ENCODE peak calls at places on chromosomes 5 and 9, in five cellular contexts. One of them, this sample, is unnamed. For H3K36me3 and H3K27me3, the result is how much of the 10 kb centered on the place peaks cover.

GRCh38 chr5:77844408-77845272 is 68.5 kb upstream of the TBCA start:
- DNase-seq in CD8-positive, alpha-beta T cell: no peak
- DNase-seq in Panc1: no peak
- DNase-seq in GM23248: peak
- DNase-seq in A673: no peak
- DNase-seq in this sample: peak

GRCh38 chr5:119019431-119020348 is 31.3 kb upstream of the DTWD2 start:
- DNase-seq in CD8-positive, alpha-beta T cell: no peak
- DNase-seq in Panc1: no peak
- DNase-seq in GM23248: peak
- DNase-seq in A673: no peak
- DNase-seq in this sample: no peak

GRCh38 chr5:170408189-170408588 is 19.0 kb upstream of the KCNMB1 start:
- DNase-seq in CD8-positive, alpha-beta T cell: no peak
- DNase-seq in Panc1: no peak
- DNase-seq in GM23248: peak
- DNase-seq in A673: peak
- DNase-seq in this sample: peak

GRCh38 chr5:135551593-135552447 is 16.1 kb upstream of the NEUROG1 start:
- DNase-seq in CD8-positive, alpha-beta T cell: peak
- DNase-seq in Panc1: peak
- DNase-seq in GM23248: peak
- DNase-seq in A673: peak
- DNase-seq in this sample: peak

GRCh38 chr9:126198854-126199253 is 127.8 kb upstream of the MVB12B start:
- DNase-seq in CD8-positive, alpha-beta T cell: no peak
- DNase-seq in Panc1: no peak
- DNase-seq in GM23248: no peak
- DNase-seq in A673: no peak
- DNase-seq in this sample: no peak

GRCh38 chr5:143494162-143494561 is 90.7 kb upstream of the NR3C1 start:
- DNase-seq in CD8-positive, alpha-beta T cell: no peak
- DNase-seq in Panc1: no peak
- DNase-seq in GM23248: peak
- DNase-seq in A673: peak
- DNase-seq in this sample: no peak

GRCh38 chr9:27394154-27394825 is 97.3 kb upstream of the EQTN start:
- DNase-seq in CD8-positive, alpha-beta T cell: no peak
- DNase-seq in Panc1: no peak
- DNase-seq in GM23248: no peak
- DNase-seq in A673: no peak
- DNase-seq in this sample: no peak

GRCh38 chr5:1396029-1396816 is 49.0 kb downstream of the SLC6A3 start:
- DNase-seq in CD8-positive, alpha-beta T cell: no peak
- DNase-seq in Panc1: no peak
- DNase-seq in GM23248: no peak
- DNase-seq in A673: no peak
- DNase-seq in this sample: no peak

GRCh38 chr5:110909415-110909814 is 162.1 kb upstream of the TSLP start:
- DNase-seq in CD8-positive, alpha-beta T cell: no peak
- DNase-seq in Panc1: no peak
- DNase-seq in GM23248: no peak
- DNase-seq in A673: no peak
- DNase-seq in this sample: no peak

GRCh38 chr5:39948867-39949468 is 524.2 kb upstream of the DAB2 start:
- DNase-seq in CD8-positive, alpha-beta T cell: peak
- DNase-seq in Panc1: peak
- DNase-seq in GM23248: peak
- DNase-seq in A673: peak
- DNase-seq in this sample: peak

GRCh38 chr5:1511651-1512540 is 11.9 kb downstream of the LPCAT1 start:
- DNase-seq in CD8-positive, alpha-beta T cell: no peak
- DNase-seq in Panc1: no peak
- DNase-seq in GM23248: peak
- DNase-seq in A673: peak
- DNase-seq in this sample: peak

GRCh38 chr9:6564370-6564769 is 81.2 kb downstream of the GLDC start:
- DNase-seq in CD8-positive, alpha-beta T cell: no peak
- DNase-seq in Panc1: no peak
- DNase-seq in GM23248: peak
- DNase-seq in A673: no peak
- DNase-seq in this sample: no peak

GRCh38 chr5:175380701-175381100 is 63.3 kb downstream of the DRD1 start:
- DNase-seq in CD8-positive, alpha-beta T cell: no peak
- DNase-seq in Panc1: no peak
- DNase-seq in GM23248: no peak
- DNase-seq in A673: peak
- DNase-seq in this sample: no peak

GRCh38 chr5:145237843-145238242 is 597.3 kb downstream of the PRELID2 start:
- DNase-seq in CD8-positive, alpha-beta T cell: no peak
- DNase-seq in Panc1: peak
- DNase-seq in GM23248: peak
- DNase-seq in A673: peak
- DNase-seq in this sample: peak

GRCh38 chr5:107104774-107105050 is 566.0 kb downstream of the EFNA5 start:
- DNase-seq in CD8-positive, alpha-beta T cell: no peak
- DNase-seq in Panc1: peak
- DNase-seq in GM23248: no peak
- DNase-seq in A673: no peak
- DNase-seq in this sample: peak

GRCh38 chr5:42982107-42982622 is 58.0 kb downstream of the ANXA2R start:
- DNase-seq in CD8-positive, alpha-beta T cell: no peak
- DNase-seq in Panc1: no peak
- DNase-seq in GM23248: no peak
- DNase-seq in A673: peak
- DNase-seq in this sample: no peak

GRCh38 chr9:65444943-65445342 is 159.9 kb upstream of the FOXD4L5 start:
- DNase-seq in CD8-positive, alpha-beta T cell: no peak
- DNase-seq in Panc1: no peak
- DNase-seq in GM23248: no peak
- DNase-seq in A673: no peak
- DNase-seq in this sample: no peak

GRCh38 chr5:122805481-122805880 is 30.6 kb downstream of the SNX2 start:
- DNase-seq in CD8-positive, alpha-beta T cell: no peak
- DNase-seq in Panc1: no peak
- DNase-seq in GM23248: peak
- DNase-seq in A673: peak
- DNase-seq in this sample: no peak

GRCh38 chr9:81729141-81729540 is 39.8 kb upstream of the TLE1 start:
- DNase-seq in CD8-positive, alpha-beta T cell: no peak
- DNase-seq in Panc1: no peak
- DNase-seq in GM23248: no peak
- DNase-seq in A673: no peak
- DNase-seq in this sample: no peak

GRCh38 chr9:136860933-136861873 is 4.9 kb downstream of the EDF1 start:
- DNase-seq in CD8-positive, alpha-beta T cell: no peak
- DNase-seq in Panc1: no peak
- DNase-seq in GM23248: no peak
- DNase-seq in A673: no peak
- DNase-seq in this sample: peak

GRCh38 chr9:22649384-22649783 is 202.8 kb downstream of the DMRTA1 start:
- DNase-seq in CD8-positive, alpha-beta T cell: no peak
- DNase-seq in Panc1: no peak
- DNase-seq in GM23248: peak
- DNase-seq in A673: no peak
- DNase-seq in this sample: no peak

GRCh38 chr5:155250601-155251000 is 237.0 kb downstream of the KIF4B start:
- DNase-seq in CD8-positive, alpha-beta T cell: no peak
- DNase-seq in Panc1: no peak
- DNase-seq in GM23248: no peak
- DNase-seq in A673: peak
- DNase-seq in this sample: no peak

GRCh38 chr5:138753794-138754698 is 821 bp downstream of the CTNNA1 start:
- DNase-seq in CD8-positive, alpha-beta T cell: no peak
- DNase-seq in Panc1: peak
- DNase-seq in GM23248: peak
- DNase-seq in A673: peak
- DNase-seq in this sample: peak

GRCh38 chr9:133118179-133118520 is 2.9 kb downstream of the RALGDS start:
- DNase-seq in CD8-positive, alpha-beta T cell: no peak
- DNase-seq in Panc1: no peak
- DNase-seq in GM23248: no peak
- DNase-seq in A673: no peak
- DNase-seq in this sample: no peak

GRCh38 chr9:76677481-76678055 is 86.7 kb upstream of the PCA3 start:
- DNase-seq in CD8-positive, alpha-beta T cell: no peak
- DNase-seq in Panc1: no peak
- DNase-seq in GM23248: peak
- DNase-seq in A673: no peak
- DNase-seq in this sample: no peak

GRCh38 chr5:171724771-171725609 is 60.6 kb upstream of the SMIM23 start:
- DNase-seq in CD8-positive, alpha-beta T cell: no peak
- DNase-seq in Panc1: no peak
- DNase-seq in GM23248: peak
- DNase-seq in A673: no peak
- DNase-seq in this sample: no peak

GRCh38 chr5:149427374-149427773 is 48.3 kb upstream of the IL17B start:
- DNase-seq in CD8-positive, alpha-beta T cell: no peak
- DNase-seq in Panc1: no peak
- DNase-seq in GM23248: no peak
- DNase-seq in A673: no peak
- DNase-seq in this sample: no peak

GRCh38 chr5:172894767-172895166 is 60.7 kb downstream of the ERGIC1 start:
- DNase-seq in CD8-positive, alpha-beta T cell: no peak
- DNase-seq in Panc1: no peak
- DNase-seq in GM23248: no peak
- DNase-seq in A673: no peak
- DNase-seq in this sample: no peak

GRCh38 chr5:172892713-172893112 is 58.7 kb downstream of the ERGIC1 start:
- DNase-seq in CD8-positive, alpha-beta T cell: no peak
- DNase-seq in Panc1: no peak
- DNase-seq in GM23248: no peak
- DNase-seq in A673: no peak
- DNase-seq in this sample: no peak

GRCh38 chr5:172896465-172896864 is 62.4 kb downstream of the ERGIC1 start:
- DNase-seq in CD8-positive, alpha-beta T cell: no peak
- DNase-seq in Panc1: no peak
- DNase-seq in GM23248: peak
- DNase-seq in A673: no peak
- DNase-seq in this sample: no peak

GRCh38 chr5:172897691-172898512 is 61.3 kb upstream of the RPL26L1 start:
- DNase-seq in CD8-positive, alpha-beta T cell: no peak
- DNase-seq in Panc1: no peak
- DNase-seq in GM23248: peak
- DNase-seq in A673: no peak
- DNase-seq in this sample: no peak

GRCh38 chr5:172895549-172895948 is 61.5 kb downstream of the ERGIC1 start:
- DNase-seq in CD8-positive, alpha-beta T cell: no peak
- DNase-seq in Panc1: no peak
- DNase-seq in GM23248: no peak
- DNase-seq in A673: no peak
- DNase-seq in this sample: no peak
- H3K36me3 ChIP-seq in CD8-positive, alpha-beta T cell: under half
- H3K36me3 ChIP-seq in Panc1: under half
- H3K36me3 ChIP-seq in GM23248: under half
- H3K36me3 ChIP-seq in A673: under half
- H3K36me3 ChIP-seq in this sample: under half

DNA sequence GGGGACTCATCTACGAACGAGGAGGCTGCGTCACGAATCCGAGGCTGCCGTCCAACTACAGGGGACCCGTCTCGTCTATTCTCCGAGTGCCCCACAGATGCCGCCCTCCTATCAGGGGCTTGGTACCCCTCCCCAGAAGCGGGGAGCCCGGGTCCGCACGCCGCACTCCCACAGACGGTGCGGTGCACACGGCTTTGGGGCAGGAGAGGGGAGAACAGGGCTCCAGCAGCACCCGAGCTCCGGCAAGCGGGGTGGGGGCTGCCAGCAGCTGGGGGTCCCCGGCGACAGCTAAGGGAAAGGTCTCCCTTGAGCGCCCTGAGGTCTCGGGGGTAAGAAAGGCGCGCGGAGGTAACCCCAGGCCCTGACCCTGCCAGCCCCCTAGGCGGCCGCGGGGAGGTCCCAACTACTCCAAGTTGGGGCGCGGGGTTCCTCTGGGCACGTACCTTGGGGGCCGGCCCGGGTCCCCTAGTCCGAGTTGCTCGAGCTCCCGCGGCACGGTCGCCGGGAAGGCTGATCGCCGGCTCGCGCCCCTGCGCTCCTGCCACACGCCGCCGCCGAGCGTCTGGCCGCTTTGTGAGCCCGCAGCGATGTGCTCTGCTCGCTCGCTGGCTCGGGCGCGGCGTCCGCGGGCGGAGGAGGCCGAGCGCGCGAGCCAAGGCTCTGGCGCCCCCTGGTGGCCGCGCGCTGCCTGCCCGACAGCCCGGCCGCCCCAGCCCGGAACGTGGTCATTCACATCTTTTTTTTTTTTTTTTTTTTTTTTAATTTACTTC is at the start of gene SPOCK1:
- DNase-seq in CD8-positive, alpha-beta T cell: no peak
- DNase-seq in Panc1: no peak
- DNase-seq in GM23248: peak
- DNase-seq in A673: peak
- DNase-seq in this sample: peak
- H3K4me3 ChIP-seq in CD8-positive, alpha-beta T cell: no peak
- H3K4me3 ChIP-seq in Panc1: peak
- H3K4me3 ChIP-seq in GM23248: peak
- H3K4me3 ChIP-seq in A673: peak
- H3K4me3 ChIP-seq in this sample: peak

GRCh38 chr9:80072406-80072805 is 500.6 kb downstream of the TLE4 start:
- DNase-seq in CD8-positive, alpha-beta T cell: no peak
- DNase-seq in Panc1: no peak
- DNase-seq in GM23248: no peak
- DNase-seq in A673: no peak
- DNase-seq in this sample: no peak
- H3K27me3 ChIP-seq in CD8-positive, alpha-beta T cell: under half
- H3K27me3 ChIP-seq in Panc1: under half
- H3K27me3 ChIP-seq in GM23248: under half
- H3K27me3 ChIP-seq in A673: under half
- H3K27me3 ChIP-seq in this sample: under half

GRCh38 chr9:131474711-131475110 is 28.0 kb upstream of the POMT1 start:
- DNase-seq in CD8-positive, alpha-beta T cell: no peak
- DNase-seq in Panc1: no peak
- DNase-seq in GM23248: no peak
- DNase-seq in A673: no peak
- DNase-seq in this sample: no peak

GRCh38 chr9:131473198-131473885 is 29.4 kb upstream of the POMT1 start:
- DNase-seq in CD8-positive, alpha-beta T cell: no peak
- DNase-seq in Panc1: no peak
- DNase-seq in GM23248: no peak
- DNase-seq in A673: no peak
- DNase-seq in this sample: peak

GRCh38 chr9:131475956-131476776 is 26.6 kb upstream of the POMT1 start:
- DNase-seq in CD8-positive, alpha-beta T cell: no peak
- DNase-seq in Panc1: no peak
- DNase-seq in GM23248: peak
- DNase-seq in A673: no peak
- DNase-seq in this sample: peak

GRCh38 chr9:131475111-131475955 is 27.4 kb upstream of the POMT1 start:
- DNase-seq in CD8-positive, alpha-beta T cell: no peak
- DNase-seq in Panc1: no peak
- DNase-seq in GM23248: no peak
- DNase-seq in A673: no peak
- DNase-seq in this sample: no peak

DNA sequence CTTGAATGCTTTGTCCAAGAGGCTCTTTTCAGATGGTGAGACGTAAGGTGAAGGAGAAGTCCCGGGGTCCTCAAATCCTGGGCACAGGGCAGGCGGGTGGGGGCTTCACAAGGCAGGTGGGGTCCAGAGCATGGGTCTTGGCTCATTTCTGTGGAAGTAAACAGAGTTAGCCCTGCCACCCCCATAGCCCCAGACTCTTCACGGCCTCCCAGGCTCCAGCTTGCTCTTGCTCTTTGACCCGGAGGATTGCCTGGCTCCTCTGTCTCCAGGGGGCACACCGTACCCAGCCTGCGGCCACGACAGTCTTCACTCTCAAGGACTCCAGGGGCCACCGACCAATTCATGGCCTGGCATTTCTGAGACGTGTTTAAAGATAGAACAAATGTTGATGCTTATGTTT is 28.8 kb upstream of the POMT1 start:
- DNase-seq in CD8-positive, alpha-beta T cell: no peak
- DNase-seq in Panc1: no peak
- DNase-seq in GM23248: no peak
- DNase-seq in A673: no peak
- DNase-seq in this sample: peak
- H3K36me3 ChIP-seq in CD8-positive, alpha-beta T cell: half or more
- H3K36me3 ChIP-seq in Panc1: under half
- H3K36me3 ChIP-seq in GM23248: half or more
- H3K36me3 ChIP-seq in A673: half or more
- H3K36me3 ChIP-seq in this sample: half or more

This sample was measured in H7.